ENCODE peak calls at places on chromosomes 6 and 20, in ten cellular contexts. I, E, W, T, A, K, L, B, R and O are unnamed samples.

GRCh38 chr20:39855056-39855455 is 834.0 kb downstream of the MAFB start:
- DNase-seq in I (no peak), E (no peak), W (no peak), T (no peak), A (no peak), K (no peak), L (no peak), B (no peak), R (no peak), O (no peak)

GRCh38 chr6:1335367-1336037 is 23.6 kb downstream of the FOXQ1 start:
- DNase-seq in I (peak), E (no peak), W (peak), T (no peak), A (no peak), K (no peak), L (no peak), B (peak), R (peak), O (peak)

GRCh38 chr6:31972709-31973350 is 892 bp upstream of the DXO start:
- DNase-seq in I (no peak), E (no peak), W (no peak), T (no peak), A (no peak), K (peak), L (no peak), B (peak), R (peak), O (no peak)

GRCh38 chr6:170225852-170226417 is 64.9 kb downstream of the DLL1 start:
- DNase-seq in I (no peak), E (no peak), W (peak), T (no peak), A (no peak), K (no peak), L (no peak), B (no peak), R (peak), O (no peak)

GRCh38 chr6:106125925-106126435 is 39.8 kb downstream of the PRDM1 start:
- DNase-seq in I (no peak), E (no peak), W (no peak), T (no peak), A (no peak), K (peak), L (no peak), B (no peak), R (no peak), O (no peak)

GRCh38 chr6:109292420-109292819 is 89.8 kb downstream of the CD164 start:
- DNase-seq in I (no peak), E (no peak), W (no peak), T (no peak), A (no peak), K (no peak), L (no peak), B (no peak), R (no peak), O (no peak)

GRCh38 chr6:32578962-32579361 is 10.7 kb downstream of the HLA-DRB1 start:
- DNase-seq in I (no peak), E (no peak), W (no peak), T (no peak), A (no peak), K (no peak), L (no peak), B (no peak), R (no peak), O (no peak)

GRCh38 chr20:62772994-62773858 is 23.0 kb upstream of the MRGBP start:
- DNase-seq in I (no peak), E (no peak), W (peak), T (no peak), A (no peak), K (no peak), L (no peak), B (no peak), R (no peak), O (no peak)

GRCh38 chr6:80332013-80332412 is 225.5 kb downstream of the BCKDHB start:
- DNase-seq in I (no peak), E (no peak), W (no peak), T (no peak), A (no peak), K (no peak), L (no peak), B (no peak), R (no peak), O (no peak)

GRCh38 chr20:37407573-37408002 is 61.6 kb downstream of the SRC start:
- DNase-seq in I (no peak), E (no peak), W (no peak), T (no peak), A (no peak), K (no peak), L (no peak), B (no peak), R (no peak), O (no peak)

GRCh38 chr6:145583753-145584152 is 151.6 kb downstream of the EPM2A start:
- DNase-seq in I (no peak), E (no peak), W (no peak), T (no peak), A (no peak), K (no peak), L (no peak), B (no peak), R (no peak), O (no peak)

GRCh38 chr6:128567029-128567428 is 46.6 kb upstream of the PTPRK start:
- DNase-seq in I (no peak), E (no peak), W (no peak), T (no peak), A (no peak), K (no peak), L (no peak), B (no peak), R (no peak), O (no peak)

GRCh38 chr6:17427617-17428016 is 34.2 kb downstream of the CAP2 start:
- DNase-seq in I (no peak), E (no peak), W (no peak), T (no peak), A (no peak), K (no peak), L (no peak), B (no peak), R (no peak), O (no peak)

GRCh38 chr20:34986311-34987287 is 30.9 kb downstream of the MYH7B start:
- DNase-seq in I (no peak), E (no peak), W (no peak), T (no peak), A (no peak), K (no peak), L (no peak), B (no peak), R (no peak), O (no peak)

GRCh38 chr6:45577836-45578504 is 200.2 kb upstream of the SUPT3H start:
- DNase-seq in I (no peak), E (no peak), W (no peak), T (no peak), A (no peak), K (no peak), L (no peak), B (no peak), R (no peak), O (no peak)

GRCh38 chr6:33975631-33976424 is 170.1 kb downstream of the GRM4 start:
- DNase-seq in I (no peak), E (peak), W (no peak), T (no peak), A (no peak), K (no peak), L (no peak), B (no peak), R (peak), O (no peak)

GRCh38 chr6:7938562-7939185 is 28.1 kb upstream of the TXNDC5 start:
- DNase-seq in I (no peak), E (no peak), W (no peak), T (no peak), A (no peak), K (no peak), L (no peak), B (no peak), R (no peak), O (no peak)

GRCh38 chr6:100230976-100231316 is 233.8 kb downstream of the SIM1 start:
- DNase-seq in I (no peak), E (no peak), W (no peak), T (no peak), A (no peak), K (no peak), L (no peak), B (no peak), R (no peak), O (no peak)

GRCh38 chr6:170200458-170200891 is 90.4 kb downstream of the DLL1 start:
- DNase-seq in I (no peak), E (no peak), W (no peak), T (no peak), A (no peak), K (no peak), L (no peak), B (no peak), R (no peak), O (no peak)

GRCh38 chr6:147177286-147177685 is 26.9 kb upstream of the STXBP5 start:
- DNase-seq in I (no peak), E (no peak), W (no peak), T (no peak), A (no peak), K (no peak), L (no peak), B (no peak), R (no peak), O (no peak)

GRCh38 chr6:166815629-166816028 is 140.7 kb downstream of the RNASET2 start:
- DNase-seq in I (no peak), E (peak), W (no peak), T (no peak), A (no peak), K (no peak), L (no peak), B (no peak), R (no peak), O (no peak)